ENCODE peak calls at places on chromosomes 1 and 21, in six cellular contexts. Y is K562, E is HepG2, K is A549, O is endothelial cell of umbilical vein, S is GM12878. V is an unnamed sample.

GRCh38 chr21:17784604-17785402 is 34.4 kb downstream of the C21orf91 start:
- DNase-seq in S (peak), Y (no peak), K (no peak), O (no peak), E (no peak), V (peak)

GRCh38 chr1:171212607-171213347 is 27.7 kb downstream of the FMO2 start:
- DNase-seq in S (no peak), E (no peak), O (no peak), K (no peak), Y (no peak), V (peak)

GRCh38 chr1:34779526-34779925 is 1.5 kb upstream of the GJB3 start:
- DNase-seq in S (no peak), K (no peak), O (no peak), E (no peak), Y (no peak), V (no peak)

GRCh38 chr21:25273945-25274344 is 333.3 kb downstream of the MRPL39 start:
- DNase-seq in S (no peak), Y (no peak), K (no peak), E (no peak), O (no peak), V (no peak)

GRCh38 chr1:232978091-232978634 is 27.8 kb downstream of the NTPCR start:
- DNase-seq in S (no peak), O (peak), K (no peak), E (no peak), Y (no peak), V (no peak)

GRCh38 chr1:111252786-111253185 is 25.3 kb downstream of the CHI3L2 start:
- DNase-seq in O (no peak), E (no peak), Y (no peak), K (no peak), S (no peak), V (no peak)

GRCh38 chr1:33725037-33725436 is 138.8 kb upstream of the HMGB4 start:
- DNase-seq in K (no peak), S (no peak), O (no peak), E (no peak), Y (no peak), V (no peak)

GRCh38 chr1:205037539-205037938 is 5.5 kb upstream of the CNTN2 start:
- DNase-seq in E (no peak), K (no peak), O (no peak), S (no peak), Y (no peak), V (no peak)

GRCh38 chr21:17463441-17463840 is 49.4 kb upstream of the CXADR start:
- DNase-seq in O (no peak), E (peak), Y (no peak), S (no peak), K (peak), V (no peak)

GRCh38 chr1:168265596-168265995 is 15.1 kb upstream of the TBX19 start:
- DNase-seq in O (no peak), E (no peak), S (no peak), Y (no peak), K (no peak), V (no peak)

GRCh38 chr1:168263130-168263529 is 17.5 kb upstream of the TBX19 start:
- DNase-seq in K (no peak), E (no peak), O (no peak), S (no peak), Y (no peak), V (no peak)

GRCh38 chr1:168271636-168272035 is 9.0 kb upstream of the TBX19 start:
- DNase-seq in E (no peak), O (no peak), Y (no peak), K (no peak), S (no peak), V (no peak)

GRCh38 chr1:168264296-168264695 is 16.4 kb upstream of the TBX19 start:
- DNase-seq in Y (no peak), E (no peak), S (no peak), K (no peak), O (no peak), V (peak)

DNA sequence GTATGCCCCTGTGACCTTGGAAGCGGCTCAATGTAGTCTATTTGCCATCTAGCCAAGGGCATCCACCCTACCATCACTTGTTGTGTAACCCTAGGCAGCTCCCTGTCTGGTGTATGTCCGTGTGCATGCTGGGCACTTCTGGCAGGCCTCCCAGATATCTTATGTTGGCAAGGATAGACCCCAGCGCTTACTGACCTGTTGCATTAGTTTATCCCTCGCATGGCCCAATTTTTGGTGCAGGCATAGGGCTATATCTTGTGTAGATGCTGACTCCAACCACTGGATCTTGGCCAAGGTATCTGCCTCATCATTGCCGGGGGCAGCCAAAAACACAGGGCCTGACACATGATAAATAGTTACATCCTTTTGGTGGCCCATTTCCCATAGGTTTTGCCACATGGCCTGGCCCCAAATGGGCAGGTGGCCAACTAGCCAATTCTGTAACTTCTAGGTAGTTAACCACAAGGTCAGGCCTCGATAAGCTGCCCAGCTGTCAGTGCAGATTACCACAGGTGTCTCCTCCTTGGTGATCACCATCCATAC is 14.0 kb upstream of the TBX19 start:
- DNase-seq in S (no peak), E (peak), O (no peak), K (no peak), Y (no peak), V (no peak)
- TF ChIP-seq MYC in S (no peak), E (no peak), O (no peak), K (no peak), Y (no peak), V (no peak)

GRCh38 chr1:150162862-150163706 is 13.4 kb downstream of the PLEKHO1 start:
- DNase-seq in S (peak), O (peak), E (peak), Y (peak), K (no peak), V (peak)

GRCh38 chr1:150162582-150162861 is 12.8 kb downstream of the PLEKHO1 start:
- DNase-seq in K (no peak), S (no peak), O (no peak), E (no peak), Y (no peak), V (no peak)

GRCh38 chr1:150160964-150161626 is 11.4 kb downstream of the PLEKHO1 start:
- DNase-seq in K (no peak), E (no peak), Y (no peak), O (no peak), S (no peak), V (no peak)

GRCh38 chr1:150164224-150164623 is 14.5 kb downstream of the PLEKHO1 start:
- DNase-seq in O (no peak), Y (no peak), S (no peak), K (no peak), E (no peak), V (no peak)

GRCh38 chr1:150161747-150162581 is 12.2 kb downstream of the PLEKHO1 start:
- DNase-seq in O (no peak), S (no peak), Y (no peak), E (no peak), K (no peak), V (peak)
- TF ChIP-seq CTCF in O (no peak), S (peak), Y (peak), E (peak), K (no peak), V (no peak)

DNA sequence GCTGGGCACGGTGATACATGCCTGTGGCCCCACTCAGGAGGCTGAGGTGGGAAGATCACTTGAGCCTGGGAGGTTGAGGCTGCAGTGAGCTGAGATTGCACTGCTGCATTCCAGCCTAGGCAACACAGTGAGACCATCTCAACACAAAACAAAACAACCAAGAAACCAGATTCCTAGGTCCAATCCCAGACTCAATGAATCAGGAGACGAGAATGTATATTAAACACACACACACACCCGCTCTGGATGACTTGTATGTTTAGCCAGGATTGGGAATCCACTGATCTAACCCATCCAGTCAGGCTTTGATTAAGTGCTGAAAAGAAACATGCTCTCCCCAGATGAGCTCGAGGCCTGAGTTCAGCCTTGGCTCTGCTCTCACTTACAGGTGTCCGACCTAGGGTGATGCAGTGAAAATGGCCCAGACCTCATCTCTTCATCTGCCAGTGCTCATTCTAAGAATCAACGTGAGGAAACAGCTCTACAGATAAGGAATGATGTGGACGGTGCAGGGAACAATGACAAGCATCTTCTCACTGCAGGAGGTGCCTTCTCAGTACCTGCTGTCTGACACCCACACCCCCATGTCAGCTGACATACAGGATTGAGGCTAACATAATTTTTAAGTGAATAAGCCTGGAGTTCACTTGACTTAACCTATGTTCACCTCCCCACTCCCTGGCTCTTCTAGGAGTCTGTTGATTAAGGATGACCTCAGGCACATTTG is 15.3 kb upstream of the SRSF4 start:
- DNase-seq in S (no peak), Y (no peak), K (no peak), E (no peak), O (no peak), V (no peak)
- TF ChIP-seq MYC in S (no peak), Y (no peak), K (no peak), E (no peak), O (no peak), V (no peak)

GRCh38 chr1:58626293-58626692 is 49.2 kb upstream of the TACSTD2 start:
- DNase-seq in K (no peak), O (no peak), E (no peak), Y (no peak), S (no peak), V (no peak)
- TF ChIP-seq CTCF in K (no peak), O (no peak), E (no peak), Y (no peak), S (no peak), V (no peak)

GRCh38 chr21:42657676-42658319 is 4.4 kb downstream of the PDE9A start:
- DNase-seq in S (no peak), O (no peak), K (no peak), Y (no peak), E (no peak), V (no peak)
- TF ChIP-seq MYC in S (no peak), O (no peak), K (no peak), Y (no peak), E (no peak), V (no peak)

GRCh38 chr1:181151378-181152326 is 63.2 kb downstream of the IER5 start:
- DNase-seq in S (no peak), K (no peak), O (no peak), Y (no peak), E (no peak), V (no peak)

GRCh38 chr1:181153634-181153961 is 65.1 kb downstream of the IER5 start:
- DNase-seq in K (no peak), E (no peak), Y (no peak), O (no peak), S (no peak), V (no peak)

GRCh38 chr1:181150842-181151241 is 62.3 kb downstream of the IER5 start:
- DNase-seq in E (no peak), K (no peak), O (no peak), Y (no peak), S (no peak), V (no peak)

GRCh38 chr1:181155339-181155738 is 66.8 kb downstream of the IER5 start:
- DNase-seq in S (no peak), K (no peak), O (no peak), Y (no peak), E (no peak), V (no peak)

DNA sequence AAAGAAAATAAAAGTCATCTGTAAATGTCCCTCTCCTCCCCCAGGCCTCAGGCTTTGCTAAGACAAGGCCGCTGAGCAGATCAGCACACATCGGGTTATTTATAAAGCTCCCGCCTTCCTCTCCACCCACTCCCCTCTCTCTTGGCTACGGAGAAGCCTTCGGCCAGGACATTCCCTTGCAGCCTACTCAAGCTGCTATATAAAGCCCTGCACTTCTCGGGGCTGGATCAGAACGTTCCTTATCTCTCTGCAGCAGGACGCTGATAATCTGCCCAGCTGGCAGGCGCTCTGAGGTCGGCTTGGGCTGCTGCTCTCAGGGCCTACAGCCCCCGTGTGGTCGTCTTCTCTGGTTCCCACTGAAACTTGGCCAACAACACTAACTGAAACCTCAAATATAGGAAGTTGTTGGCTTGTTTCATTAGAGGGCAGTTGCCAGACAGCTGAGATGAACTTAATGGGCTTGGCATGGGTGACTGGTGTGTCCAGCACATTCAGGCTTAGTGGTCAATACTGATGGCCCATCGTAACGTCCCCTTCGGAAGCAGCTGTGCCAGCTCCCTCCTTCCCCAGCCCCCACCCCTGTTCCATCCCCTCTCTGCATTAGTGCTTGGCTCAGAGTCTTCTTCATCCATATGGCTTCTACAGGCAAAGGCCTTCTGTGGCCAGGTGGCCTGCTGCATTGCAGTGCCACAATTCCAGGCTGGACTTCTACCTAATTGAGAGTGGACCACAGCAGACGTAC is 64.6 kb downstream of the IER5 start:
- DNase-seq in O (peak), S (no peak), E (no peak), Y (peak), K (no peak), V (peak)
- TF ChIP-seq CTCF in O (peak), S (peak), E (peak), Y (peak), K (no peak), V (peak)

DNA sequence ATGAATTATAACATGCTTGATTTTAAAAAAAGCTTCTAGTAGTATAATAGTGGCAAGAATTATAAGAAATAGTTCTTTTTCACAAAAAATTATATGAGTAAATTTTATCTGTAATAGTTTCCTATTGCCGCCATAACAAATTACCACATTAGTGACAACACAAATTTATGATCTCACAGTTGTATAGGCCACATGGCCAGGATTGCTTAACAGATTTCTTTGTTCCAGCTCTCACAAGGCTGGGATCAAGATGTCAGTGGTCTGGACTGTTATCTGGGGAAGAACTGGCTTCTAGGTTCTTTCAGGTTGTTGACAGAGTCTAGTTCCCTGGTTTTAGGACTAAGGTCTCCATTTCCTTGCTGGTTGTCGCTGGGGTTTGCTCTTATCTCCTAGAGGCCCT is 236.4 kb downstream of the USP25 start:
- DNase-seq in E (no peak), S (no peak), O (no peak), Y (no peak), K (no peak), V (no peak)
- TF ChIP-seq MYC in E (no peak), S (no peak), O (no peak), Y (no peak), K (no peak), V (no peak)

V was measured in NB4.